ENCODE peak calls at places on chromosomes 13 and 19, in four cellular contexts. M is progenitor cell of endocrine pancreas, C is EL, N is AG04450. E is an unnamed sample.

GRCh38 chr19:13859361-13859880 is 17.5 kb upstream of the NANOS3 start:
- DNase-seq in M (no peak), C (peak), N (no peak), E (no peak)

GRCh38 chr13:38265135-38265497 is 84.5 kb upstream of the UFM1 start:
- DNase-seq in M (no peak), C (no peak), N (no peak), E (no peak)

GRCh38 chr19:8512115-8512967 is 1.6 kb downstream of the ZNF414 start:
- DNase-seq in M (no peak), C (peak), N (no peak), E (peak)

GRCh38 chr13:44093607-44094583 is 214.2 kb downstream of the LACC1 start:
- DNase-seq in M (no peak), C (no peak), N (no peak), E (no peak)

GRCh38 chr13:32811297-32811800 is 204.9 kb upstream of the KL start:
- DNase-seq in M (no peak), C (peak), N (no peak), E (no peak)

GRCh38 chr13:27270594-27271520 is at the start of gene RASL11A:
- DNase-seq in M (peak), C (peak), N (peak), E (peak)

GRCh38 chr19:32719611-32720059 is at the start of gene TDRD12:
- DNase-seq in M (no peak), C (no peak), N (no peak), E (no peak)

GRCh38 chr19:46147791-46148288 is at the start of gene IGFL2:
- DNase-seq in M (no peak), C (no peak), N (no peak), E (no peak)

GRCh38 chr19:11722414-11722813 is 16.3 kb downstream of the ZNF823 start:
- DNase-seq in M (no peak), C (no peak), N (no peak), E (no peak)

GRCh38 chr19:52191951-52192350 is 2.1 kb downstream of the PPP2R1A start:
- DNase-seq in M (no peak), C (no peak), N (no peak), E (no peak)

GRCh38 chr13:47831265-47831664 is 169.8 kb downstream of the SUCLA2 start:
- DNase-seq in M (no peak), C (no peak), N (no peak), E (no peak)

GRCh38 chr13:106814389-106814903 is 246.5 kb upstream of the ARGLU1 start:
- DNase-seq in M (no peak), C (no peak), N (no peak), E (no peak)

GRCh38 chr19:29620931-29621351 is 14.9 kb downstream of the POP4 start:
- DNase-seq in M (no peak), C (no peak), N (no peak), E (no peak)

GRCh38 chr13:19382111-19382510 is 179.2 kb downstream of the TPTE2 start:
- DNase-seq in M (no peak), C (no peak), N (no peak), E (no peak)

GRCh38 chr13:28140433-28141125 is 2.2 kb downstream of the PAN3 start:
- DNase-seq in M (no peak), C (no peak), N (no peak), E (no peak)

GRCh38 chr19:1856345-1856697 is 7.1 kb downstream of the KLF16 start:
- DNase-seq in M (no peak), C (no peak), N (no peak), E (no peak)

GRCh38 chr19:52231154-52231565 is 38.2 kb upstream of the ZNF766 start:
- DNase-seq in M (no peak), C (peak), N (no peak), E (no peak)

GRCh38 chr19:11737964-11738745 is 591 bp downstream of the ZNF823 start:
- DNase-seq in M (peak), C (peak), N (no peak), E (peak)

GRCh38 chr13:34243396-34243795 is 425.4 kb downstream of the RFC3 start:
- DNase-seq in M (no peak), C (no peak), N (no peak), E (no peak)

GRCh38 chr13:65085977-65086376 is 2144.2 kb downstream of the PCDH9 start:
- DNase-seq in M (no peak), C (no peak), N (no peak), E (no peak)

GRCh38 chr13:37656247-37656940 is 57.8 kb upstream of the POSTN start:
- DNase-seq in M (no peak), C (peak), N (peak), E (no peak)

GRCh38 chr19:18274303-18274775 is at the start of gene IQCN:
- DNase-seq in M (no peak), C (no peak), N (no peak), E (no peak)

GRCh38 chr13:28609936-28610335 is 49.0 kb upstream of the POMP start:
- DNase-seq in M (no peak), C (peak), N (peak), E (no peak)

GRCh38 chr19:7848779-7849457 is 18.9 kb downstream of the EVI5L start:
- DNase-seq in M (no peak), C (no peak), N (no peak), E (no peak)

GRCh38 chr13:26718872-26719271 is 41.7 kb downstream of the GPR12 start:
- DNase-seq in M (no peak), C (no peak), N (no peak), E (no peak)

GRCh38 chr13:27599845-27600553 is 20.3 kb downstream of the LNX2 start:
- DNase-seq in M (no peak), C (peak), N (no peak), E (no peak)

GRCh38 chr13:39970177-39970846 is 314.9 kb downstream of the COG6 start:
- DNase-seq in M (no peak), C (no peak), N (no peak), E (no peak)

GRCh38 chr19:4567584-4568071 is 8.1 kb upstream of the SEMA6B start:
- DNase-seq in M (peak), C (peak), N (no peak), E (peak)

GRCh38 chr19:35216833-35217707 is 11.5 kb downstream of the FAM187B start:
- DNase-seq in M (no peak), C (no peak), N (no peak), E (no peak)

GRCh38 chr13:79287994-79288795 is 117.9 kb downstream of the RBM26 start:
- DNase-seq in M (no peak), C (no peak), N (no peak), E (no peak)

GRCh38 chr13:109900320-109900719 is 113.9 kb upstream of the IRS2 start:
- DNase-seq in M (no peak), C (no peak), N (no peak), E (no peak)

GRCh38 chr13:105783261-105783660 is 752.2 kb downstream of the EFNB2 start:
- DNase-seq in M (no peak), C (no peak), N (no peak), E (no peak)

GRCh38 chr19:1361601-1362384 is 21.9 kb upstream of the NDUFS7 start:
- DNase-seq in M (no peak), C (peak), N (no peak), E (no peak)

GRCh38 chr19:32189956-32190706 is 155.3 kb upstream of the ZNF507 start:
- DNase-seq in M (no peak), C (no peak), N (no peak), E (no peak)

GRCh38 chr13:67353891-67354459 is 123.8 kb upstream of the PCDH9 start:
- DNase-seq in M (no peak), C (peak), N (no peak), E (no peak)

GRCh38 chr13:98749501-98749900 is 3.0 kb downstream of the SLC15A1 start:
- DNase-seq in M (no peak), C (peak), N (no peak), E (no peak)

GRCh38 chr19:14700711-14701110 is 10.9 kb downstream of the ZNF333 start:
- DNase-seq in M (no peak), C (no peak), N (no peak), E (no peak)

GRCh38 chr19:38684078-38684861 is 36.8 kb downstream of the ACTN4 start:
- DNase-seq in M (no peak), C (peak), N (no peak), E (no peak)

GRCh38 chr13:96216543-96216942 is 126.6 kb downstream of the HS6ST3 start:
- DNase-seq in M (no peak), C (no peak), N (no peak), E (no peak)